ENCODE peak calls at places on chromosome 22, in five cellular contexts. I, O, C, R and L are unnamed samples.

GRCh38 chr22:48515571-48516200 is 1312.0 kb downstream of the BRD1 start:
- DNase-seq in I (no peak), O (no peak), C (no peak), R (no peak), L (no peak)

GRCh38 chr22:33303109-33303508 is 244.9 kb upstream of the SYN3 start:
- DNase-seq in I (no peak), O (peak; percentile 24), C (no peak), R (no peak), L (no peak)

GRCh38 chr22:42131562-42131961 is 952 bp upstream of the CYP2D6 start:
- DNase-seq in I (no peak), O (no peak), C (no peak), R (no peak), L (no peak)

GRCh38 chr22:27880778-27881394 is 38.2 kb downstream of the PITPNB start:
- DNase-seq in I (no peak), O (peak; percentile 23), C (peak; percentile 33), R (peak; percentile 73), L (no peak)

GRCh38 chr22:49503321-49503720 is 324.4 kb downstream of the BRD1 start:
- DNase-seq in I (no peak), O (no peak), C (no peak), R (no peak), L (no peak)

GRCh38 chr22:49667236-49667635 is 160.4 kb downstream of the BRD1 start:
- DNase-seq in I (no peak), O (no peak), C (no peak), R (no peak), L (peak; percentile 18)

GRCh38 chr22:49970528-49971231 is 10.1 kb downstream of the PIM3 start:
- DNase-seq in I (peak; percentile 96), O (peak; percentile 89), C (peak; percentile 57), R (peak; percentile 87), L (peak; percentile 89)

GRCh38 chr22:49723478-49724029 is 104.1 kb downstream of the BRD1 start:
- DNase-seq in I (no peak), O (no peak), C (no peak), R (no peak), L (no peak)

GRCh38 chr22:24951942-24952836 is at the start of gene KIAA1671:
- DNase-seq in I (peak; percentile 95), O (peak; percentile 94), C (peak; percentile 99), R (no peak), L (peak; percentile 86)

GRCh38 chr22:31652911-31653684 is 8.9 kb downstream of the PISD start:
- DNase-seq in I (no peak), O (no peak), C (no peak), R (no peak), L (no peak)

GRCh38 chr22:22070371-22070824 is 87.8 kb upstream of the TOP3B start:
- DNase-seq in I (no peak), O (no peak), C (no peak), R (no peak), L (no peak)

GRCh38 chr22:49079743-49080500 is 747.8 kb downstream of the BRD1 start:
- DNase-seq in I (no peak), O (no peak), C (no peak), R (no peak), L (no peak)

GRCh38 chr22:48495751-48496080 is 1332.0 kb downstream of the BRD1 start:
- DNase-seq in I (no peak), O (no peak), C (no peak), R (no peak), L (no peak)

GRCh38 chr22:27610863-27611786 is 190.4 kb downstream of the MN1 start:
- DNase-seq in I (no peak), O (no peak), C (no peak), R (no peak), L (no peak)

GRCh38 chr22:32950366-32950765 is 107.8 kb downstream of the SYN3 start:
- DNase-seq in I (no peak), O (no peak), C (no peak), R (no peak), L (no peak)

GRCh38 chr22:25139062-25139461 is 60.6 kb upstream of the CRYBB3 start:
- DNase-seq in I (peak; percentile 56), O (no peak), C (no peak), R (no peak), L (no peak)

GRCh38 chr22:27251563-27251962 is 550.0 kb downstream of the MN1 start:
- DNase-seq in I (peak; percentile 54), O (no peak), C (no peak), R (no peak), L (no peak)

GRCh38 chr22:24938741-24939341 is 7.7 kb downstream of the LHFPL7 start:
- DNase-seq in I (no peak), O (peak; percentile 73), C (peak; percentile 39), R (no peak), L (no peak)

GRCh38 chr22:22243033-22243680 is 1.4 kb upstream of the VPREB1 start:
- DNase-seq in I (no peak), O (no peak), C (no peak), R (no peak), L (no peak)

GRCh38 chr22:41240377-41241132 is at the start of gene CHADL:
- DNase-seq in I (no peak), O (no peak), C (peak; percentile 24), R (no peak), L (no peak)

GRCh38 chr22:50012201-50013181 is at the start of gene IL17REL:
- DNase-seq in I (no peak), O (no peak), C (peak; percentile 44), R (no peak), L (no peak)

GRCh38 chr22:42282943-42283287 is 12.5 kb upstream of the TCF20 start:
- DNase-seq in I (no peak), O (no peak), C (no peak), R (no peak), L (no peak)

GRCh38 chr22:47168441-47168840 is 406.0 kb downstream of the TBC1D22A start:
- DNase-seq in I (no peak), O (no peak), C (no peak), R (no peak), L (no peak)

GRCh38 chr22:48101704-48102103 is 1339.3 kb downstream of the TBC1D22A start:
- DNase-seq in I (no peak), O (no peak), C (no peak), R (no peak), L (no peak)

GRCh38 chr22:46021577-46021976 is 44.6 kb upstream of the WNT7B start:
- DNase-seq in I (no peak), O (no peak), C (no peak), R (no peak), L (no peak)

GRCh38 chr22:41302016-41302767 is 867 bp downstream of the ZC3H7B start:
- DNase-seq in I (no peak), O (peak; percentile 39), C (peak; percentile 75), R (no peak), L (peak; percentile 20)

GRCh38 chr22:20604776-20605221 is 97.4 kb downstream of the MED15 start:
- DNase-seq in I (no peak), O (no peak), C (no peak), R (no peak), L (no peak)

GRCh38 chr22:48217596-48217995 is 1455.1 kb downstream of the TBC1D22A start:
- DNase-seq in I (no peak), O (no peak), C (no peak), R (no peak), L (no peak)

DNA sequence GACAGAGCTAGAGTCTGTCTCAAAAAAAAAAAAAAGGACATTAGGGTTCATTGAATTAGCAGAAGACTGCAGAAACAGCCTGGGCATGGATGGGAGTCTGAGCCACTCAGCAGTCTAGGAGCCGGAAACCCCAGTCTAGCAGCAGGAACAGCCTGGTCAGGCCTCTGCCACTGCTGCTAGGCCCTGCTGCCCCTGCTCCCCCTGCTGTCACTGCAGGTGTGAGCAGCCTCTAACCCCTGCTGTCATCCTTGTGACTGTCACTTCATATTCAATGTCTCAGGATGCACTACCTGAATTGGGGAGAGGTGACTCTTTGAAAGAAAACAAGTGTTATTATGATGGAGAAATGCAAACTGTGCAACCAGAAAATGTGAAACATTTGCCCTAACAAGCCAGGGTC is 7.0 kb upstream of the DDX17 start:
- DNase-seq in I (no peak), O (peak; percentile 54), C (peak; percentile 14), R (no peak), L (peak; percentile 20)
- TF ChIP-seq CTCF in I (no peak), O (peak; percentile 60), C (peak; percentile 20), R (no peak), L (no peak)

GRCh38 chr22:39308614-39309363 is 10.6 kb downstream of the RPL3 start:
- DNase-seq in I (no peak), O (no peak), C (no peak), R (peak; percentile 78), L (no peak)
- TF ChIP-seq CTCF in I (no peak), O (no peak), C (no peak), R (peak; percentile 3), L (no peak)

GRCh38 chr22:36238348-36239149 is 778 bp downstream of the APOL2 start:
- DNase-seq in I (no peak), O (no peak), C (no peak), R (no peak), L (no peak)

GRCh38 chr22:36237462-36238347 is 1.6 kb downstream of the APOL2 start:
- DNase-seq in I (no peak), O (peak; percentile 41), C (no peak), R (no peak), L (no peak)

GRCh38 chr22:36239150-36239400 is 252 bp downstream of the APOL2 start:
- DNase-seq in I (no peak), O (peak; percentile 28), C (no peak), R (no peak), L (no peak)

GRCh38 chr22:36236338-36237319 is 2.7 kb downstream of the APOL2 start:
- DNase-seq in I (no peak), O (no peak), C (no peak), R (no peak), L (no peak)

GRCh38 chr22:36239401-36240171 is at the start of gene APOL2:
- DNase-seq in I (peak; percentile 87), O (peak; percentile 89), C (peak; percentile 75), R (peak; percentile 83), L (peak; percentile 74)
- TF ChIP-seq CTCF in I (peak; percentile 45), O (peak; percentile 77), C (peak; percentile 30), R (peak; percentile 69), L (peak; percentile 57)

GRCh38 chr22:29205598-29206371 is at the start of gene EMID1:
- DNase-seq in I (peak; percentile 68), O (peak; percentile 67), C (peak; percentile 75), R (no peak), L (peak; percentile 28)
- TF ChIP-seq CTCF in I (no peak), O (peak; percentile 35), C (no peak), R (no peak), L (no peak)

DNA sequence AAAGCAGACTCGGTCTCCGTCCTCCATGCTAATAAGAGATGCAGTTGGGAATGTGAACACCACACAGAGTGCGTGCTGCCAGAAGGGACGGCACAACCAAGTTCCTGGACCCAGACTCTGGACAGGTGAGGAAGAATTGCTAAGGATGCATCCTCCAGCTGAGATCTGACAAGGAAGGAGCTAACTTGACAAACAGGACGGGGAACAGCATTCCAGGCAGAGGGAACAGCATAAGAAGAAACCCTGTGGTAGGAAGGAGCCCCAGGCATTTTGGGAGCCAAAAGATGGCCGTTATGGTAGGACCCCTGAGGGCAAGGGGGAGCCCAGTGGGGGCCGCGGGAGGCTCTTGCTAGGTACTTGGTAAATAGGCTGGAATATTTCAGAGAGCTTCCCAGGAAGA is 6.0 kb downstream of the OSM start:
- DNase-seq in I (no peak), O (no peak), C (no peak), R (no peak), L (no peak)
- TF ChIP-seq CTCF in I (no peak), O (no peak), C (no peak), R (no peak), L (no peak)